ENCODE peak calls at places on chromosomes 5 and 9, in seven cellular contexts. E is CD8-positive, alpha-beta T cell; Q is NCI-H526; B is M059J; C is stimulated activated CD4-positive, alpha-beta T cell treated with anti-CD3 and anti-CD28 coated beads, Interleukin-1b, Interleukin-23, amount 100 ng/mL, for 4 hours; R is fibroblast of mammary gland; D is LHCN-M2. Y is an unnamed sample.

GRCh38 chr5:149869266-149869875 is 75.2 kb downstream of the PDE6A start:
- DNase-seq in E (no peak), Q (no peak), B (no peak), C (no peak), R (no peak), D (no peak), Y (no peak)

GRCh38 chr5:3026651-3027050 is 275.2 kb upstream of the IRX2 start:
- DNase-seq in E (no peak), Q (no peak), B (no peak), C (no peak), R (no peak), D (no peak), Y (no peak)

GRCh38 chr9:1083325-1083913 is 33.3 kb downstream of the DMRT2 start:
- DNase-seq in E (no peak), Q (peak; percentile 80), B (peak; percentile 62), C (no peak), R (peak; percentile 17), D (no peak), Y (no peak)

GRCh38 chr5:133384903-133385302 is 227.4 kb downstream of the FSTL4 start:
- DNase-seq in E (no peak), Q (no peak), B (no peak), C (no peak), R (no peak), D (no peak), Y (no peak)

GRCh38 chr5:83281658-83282057 is 189.9 kb upstream of the VCAN start:
- DNase-seq in E (no peak), Q (no peak), B (peak; percentile 89), C (no peak), R (peak; percentile 76), D (peak; percentile 49), Y (peak; percentile 6)

GRCh38 chr9:101791938-101792337 is 53.5 kb upstream of the GRIN3A start:
- DNase-seq in E (no peak), Q (peak; percentile 65), B (peak; percentile 1), C (no peak), R (peak; percentile 36), D (no peak), Y (peak; percentile 0)

GRCh38 chr5:4095918-4096630 is 500.4 kb downstream of the IRX1 start:
- DNase-seq in E (no peak), Q (no peak), B (no peak), C (no peak), R (no peak), D (no peak), Y (no peak)

GRCh38 chr9:128180447-128180846 is 10.9 kb downstream of the CIZ1 start:
- DNase-seq in E (no peak), Q (no peak), B (no peak), C (no peak), R (no peak), D (no peak), Y (no peak)

GRCh38 chr5:176644294-176644693 is 3.0 kb upstream of the TSPAN17 start:
- DNase-seq in E (no peak), Q (no peak), B (no peak), C (no peak), R (no peak), D (no peak), Y (no peak)

GRCh38 chr9:69931340-69931739 is 110.7 kb downstream of the CFAP95 start:
- DNase-seq in E (no peak), Q (peak; percentile 16), B (peak; percentile 13), C (no peak), R (no peak), D (no peak), Y (no peak)

GRCh38 chr5:39249560-39250274 is 30.4 kb upstream of the FYB1 start:
- DNase-seq in E (no peak), Q (no peak), B (no peak), C (no peak), R (peak; percentile 25), D (no peak), Y (peak; percentile 28)

GRCh38 chr9:92327283-92327850 is 1.6 kb downstream of the CENPP start:
- DNase-seq in E (no peak), Q (peak; percentile 32), B (no peak), C (no peak), R (no peak), D (no peak), Y (no peak)

GRCh38 chr9:37926737-37927590 is 23.0 kb upstream of the SLC25A51 start:
- DNase-seq in E (no peak), Q (no peak), B (peak; percentile 76), C (no peak), R (peak; percentile 29), D (peak; percentile 19), Y (peak; percentile 63)

GRCh38 chr5:158119852-158120708 is 261.1 kb upstream of the CLINT1 start:
- DNase-seq in E (no peak), Q (no peak), B (peak; percentile 65), C (no peak), R (peak; percentile 92), D (peak; percentile 40), Y (peak; percentile 86)

GRCh38 chr5:132429451-132430440 is 60.2 kb downstream of the SLC22A5 start:
- DNase-seq in E (no peak), Q (peak; percentile 52), B (peak; percentile 32), C (no peak), R (no peak), D (no peak), Y (peak; percentile 57)

GRCh38 chr5:95392593-95393182 is 1.5 kb downstream of the FAM81B start:
- DNase-seq in E (no peak), Q (no peak), B (peak; percentile 65), C (no peak), R (peak; percentile 6), D (peak; percentile 27), Y (peak; percentile 22)

GRCh38 chr5:111743521-111743920 is 13.5 kb downstream of the NREP start:
- DNase-seq in E (no peak), Q (no peak), B (no peak), C (no peak), R (peak; percentile 38), D (no peak), Y (no peak)

GRCh38 chr5:168311061-168311566 is 19.7 kb downstream of the WWC1 start:
- DNase-seq in E (no peak), Q (no peak), B (peak; percentile 51), C (no peak), R (no peak), D (no peak), Y (no peak)

GRCh38 chr9:3241290-3241689 is 284.5 kb downstream of the RFX3 start:
- DNase-seq in E (no peak), Q (no peak), B (peak; percentile 21), C (no peak), R (peak; percentile 29), D (no peak), Y (peak; percentile 51)

GRCh38 chr5:132024117-132024435 is 12.6 kb upstream of the ACSL6 start:
- DNase-seq in E (no peak), Q (no peak), B (no peak), C (no peak), R (no peak), D (no peak), Y (no peak)

Y was measured in amniotic epithelial cell.